ENCODE peak calls at places on chromosomes 12 and 14, in ten cellular contexts. N is fibroblast of the aortic adventitia; D is NCI-H2081 treated with DMSO at 0.1 percent for 48 hours; O is thoracic aorta; Q is H4; L is activated naive CD8-positive, alpha-beta T cell treated with anti-CD3 and anti-CD28 coated beads, Interleukin-2, amount 50 U/mL, for 24 hours; Y is midbrain; R is stimulated activated CD4-positive, alpha-beta T cell treated with anti-CD3 and anti-CD28 coated beads, Interleukin-4, amount 100 ng/mL, for 48 hours; T is caudate nucleus; A is NCI-H774. M is an unnamed sample.

GRCh38 chr12:89280833-89281533 is 71.3 kb downstream of the DUSP6 start:
- DNase-seq in Y (no peak), L (no peak), T (no peak), Q (no peak), D (no peak), O (no peak), N (peak), R (no peak), A (no peak), M (no peak)

GRCh38 chr14:44297437-44297836 is 209.6 kb downstream of the FSCB start:
- DNase-seq in T (no peak), R (no peak), N (no peak), O (no peak), L (no peak), Y (no peak), Q (no peak), A (no peak), D (no peak), M (no peak)

GRCh38 chr14:62039871-62040270 is 277.7 kb downstream of the SNAPC1 start:
- DNase-seq in A (no peak), T (no peak), L (no peak), Q (no peak), O (no peak), R (no peak), Y (no peak), N (no peak), D (no peak), M (no peak)

GRCh38 chr12:65277994-65278575 is 398 bp upstream of the MSRB3 start:
- DNase-seq in A (no peak), Y (no peak), N (no peak), D (no peak), R (no peak), O (no peak), Q (no peak), T (no peak), L (no peak), M (no peak)

GRCh38 chr12:43120189-43120588 is 431.8 kb downstream of the ADAMTS20 start:
- DNase-seq in Y (no peak), Q (no peak), N (no peak), D (no peak), T (no peak), O (no peak), R (no peak), L (no peak), A (no peak), M (no peak)

GRCh38 chr14:60648934-60649814 is at the start of gene SIX1:
- DNase-seq in R (no peak), Q (peak), A (peak), Y (peak), T (no peak), L (no peak), O (no peak), D (peak), N (peak), M (no peak)

GRCh38 chr12:46342562-46343033 is 30.0 kb downstream of the SLC38A2 start:
- DNase-seq in Q (peak), Y (peak), R (no peak), A (no peak), D (no peak), T (no peak), L (peak), O (no peak), N (peak), M (peak)

GRCh38 chr14:51873221-51873893 is 12.9 kb downstream of the GNG2 start:
- DNase-seq in T (no peak), N (peak), R (no peak), O (no peak), A (peak), D (peak), L (no peak), Y (no peak), Q (peak), M (no peak)

GRCh38 chr14:95024380-95024779 is 132.9 kb downstream of the DICER1 start:
- DNase-seq in O (no peak), L (no peak), Q (no peak), N (no peak), R (no peak), A (no peak), Y (no peak), T (no peak), D (no peak), M (no peak)

GRCh38 chr14:61438497-61438859 is 117.1 kb downstream of the PRKCH start:
- DNase-seq in Q (no peak), T (no peak), A (no peak), L (no peak), Y (no peak), O (no peak), D (no peak), R (no peak), N (no peak), M (no peak)

GRCh38 chr12:92784356-92784755 is 81.6 kb downstream of the PLEKHG7 start:
- DNase-seq in A (no peak), L (no peak), T (no peak), R (no peak), N (peak), D (no peak), Y (no peak), Q (no peak), O (no peak), M (no peak)

GRCh38 chr12:58081488-58081887 is 140.1 kb downstream of the ATP23 start:
- DNase-seq in A (no peak), L (no peak), T (no peak), R (no peak), Q (no peak), Y (no peak), D (no peak), O (no peak), N (no peak), M (no peak)

GRCh38 chr14:74983343-74983742 is 19.4 kb upstream of the EIF2B2 start:
- DNase-seq in R (no peak), D (no peak), N (no peak), Y (no peak), O (no peak), L (no peak), Q (no peak), A (no peak), T (no peak), M (no peak)

GRCh38 chr12:64893961-64894360 is 69.5 kb downstream of the TBC1D30 start:
- DNase-seq in T (no peak), L (no peak), N (peak), D (no peak), R (no peak), Q (peak), O (no peak), Y (no peak), A (peak), M (no peak)

GRCh38 chr12:81222841-81223595 is 145.1 kb downstream of the ACSS3 start:
- DNase-seq in Q (no peak), Y (no peak), O (no peak), T (no peak), A (no peak), L (no peak), D (no peak), N (no peak), R (no peak), M (no peak)

GRCh38 chr14:82528011-82528410 is 994.4 kb upstream of the SEL1L start:
- DNase-seq in T (no peak), O (no peak), Y (no peak), A (no peak), Q (no peak), R (no peak), N (no peak), D (no peak), L (no peak), M (no peak)

GRCh38 chr14:104598039-104598438 is 6.5 kb downstream of the TMEM179 start:
- DNase-seq in O (no peak), Y (no peak), Q (no peak), D (no peak), R (no peak), N (no peak), T (no peak), A (no peak), L (no peak), M (no peak)

GRCh38 chr14:64279719-64280668 is 14.2 kb downstream of the ESR2 start:
- DNase-seq in A (no peak), N (peak), O (no peak), Y (no peak), L (peak), T (no peak), Q (peak), D (no peak), R (peak), M (no peak)

GRCh38 chr12:51590347-51591019 is 550 bp upstream of the SCN8A start:
- DNase-seq in R (peak), A (peak), Y (peak), O (no peak), Q (peak), L (peak), N (peak), T (no peak), D (peak), M (peak)

GRCh38 chr14:64645220-64645891 is 58.9 kb upstream of the PLEKHG3 start:
- DNase-seq in Y (no peak), T (no peak), R (no peak), Q (peak), A (no peak), O (no peak), L (no peak), D (no peak), N (peak), M (no peak)

GRCh38 chr12:18262514-18262913 is 1.2 kb downstream of the PIK3C2G start:
- DNase-seq in O (no peak), Q (no peak), N (no peak), L (no peak), T (no peak), D (no peak), Y (no peak), R (no peak), A (no peak), M (no peak)

GRCh38 chr12:103917873-103918272 is 12.3 kb upstream of the HSP90B1 start:
- DNase-seq in L (no peak), O (no peak), N (no peak), T (no peak), R (no peak), Q (no peak), D (no peak), A (no peak), Y (no peak), M (no peak)

GRCh38 chr12:92775416-92775815 is 72.6 kb downstream of the PLEKHG7 start:
- DNase-seq in L (no peak), O (no peak), Q (no peak), D (no peak), N (no peak), T (no peak), Y (no peak), R (no peak), A (no peak), M (no peak)

GRCh38 chr12:104802198-104802597 is 155.9 kb downstream of the SLC41A2 start:
- DNase-seq in N (peak), A (no peak), Q (no peak), T (no peak), L (no peak), Y (no peak), D (no peak), O (no peak), R (no peak), M (no peak)

GRCh38 chr14:105065280-105066228 is at the start of gene GPR132:
- DNase-seq in D (no peak), A (no peak), Q (no peak), R (peak), O (no peak), T (no peak), L (peak), Y (peak), N (no peak), M (peak)

GRCh38 chr12:34397591-34398365 is 375.5 kb downstream of the ALG10 start:
- DNase-seq in D (no peak), A (no peak), O (no peak), Q (no peak), L (no peak), N (no peak), R (no peak), Y (no peak), T (no peak), M (no peak)

GRCh38 chr12:48924617-48925217 is 575 bp downstream of the FKBP11 start:
- DNase-seq in D (no peak), Q (no peak), Y (no peak), L (peak), T (no peak), A (no peak), R (peak), O (no peak), N (peak), M (peak)

GRCh38 chr12:106941481-106942156 is 14.1 kb upstream of the TMEM263 start:
- DNase-seq in O (no peak), T (no peak), A (no peak), N (no peak), Y (no peak), D (no peak), L (no peak), R (no peak), Q (no peak), M (no peak)

GRCh38 chr12:89070603-89071002 is 281.7 kb downstream of the DUSP6 start:
- DNase-seq in Y (no peak), O (no peak), N (no peak), Q (no peak), R (no peak), A (no peak), D (no peak), T (no peak), L (no peak), M (no peak)

GRCh38 chr12:92987846-92988621 is 58.9 kb upstream of the EEA1 start:
- DNase-seq in N (no peak), T (no peak), D (no peak), Q (no peak), L (peak), Y (no peak), O (no peak), R (peak), A (no peak), M (no peak)

GRCh38 chr14:106586098-106586704 is 1059.8 kb downstream of the TMEM121 start:
- DNase-seq in O (no peak), Q (no peak), L (peak), D (no peak), Y (no peak), N (no peak), R (peak), A (peak), T (no peak), M (peak)

GRCh38 chr12:10205251-10205807 is 7.3 kb upstream of the GABARAPL1 start:
- DNase-seq in T (no peak), Q (peak), R (no peak), A (no peak), O (no peak), N (no peak), Y (no peak), L (no peak), D (no peak), M (no peak)

GRCh38 chr12:42587564-42588307 is 1.8 kb downstream of the PRICKLE1 start:
- DNase-seq in D (no peak), Y (no peak), R (no peak), T (no peak), L (no peak), A (no peak), O (no peak), N (peak), Q (no peak), M (no peak)

GRCh38 chr12:14473707-14474287 is 93.9 kb downstream of the PLBD1 start:
- DNase-seq in O (no peak), Q (peak), L (no peak), A (no peak), N (peak), Y (no peak), D (no peak), R (no peak), T (no peak), M (no peak)

GRCh38 chr12:65195387-65196055 is 26.1 kb downstream of the LEMD3 start:
- DNase-seq in Y (no peak), L (no peak), Q (no peak), D (no peak), T (no peak), R (no peak), O (no peak), N (no peak), A (no peak), M (no peak)

GRCh38 chr14:65835501-65835900 is 423.0 kb downstream of the FUT8 start:
- DNase-seq in D (no peak), A (no peak), L (no peak), Q (no peak), O (no peak), Y (no peak), N (no peak), T (no peak), R (no peak), M (no peak)

GRCh38 chr14:76964695-76965094 is 63.8 kb downstream of the IRF2BPL start:
- DNase-seq in Q (no peak), R (peak), L (peak), A (no peak), O (no peak), D (no peak), T (no peak), N (no peak), Y (no peak), M (no peak)

GRCh38 chr14:75452900-75453816 is 25.3 kb downstream of the JDP2 start:
- DNase-seq in O (no peak), L (no peak), N (peak), A (no peak), R (no peak), T (no peak), Y (peak), D (no peak), Q (peak), M (no peak)